ENCODE peak calls at places on chromosomes 3 and 15, in seven cellular contexts. I is CD8-positive, alpha-beta memory T cell; X is A172; F is T-helper 1 cell; D is left lung; U is GM23248; B is NCI-H187 treated with DMSO at 0.1 percent for 48 hours. Y is an unnamed sample.

GRCh38 chr15:50256188-50257041 is 9.1 kb downstream of the HDC start:
- DNase-seq in I (no peak), X (peak), F (no peak), D (no peak), U (peak), B (no peak), Y (no peak)

GRCh38 chr15:61974118-61974517 is 86.1 kb downstream of the VPS13C start:
- DNase-seq in I (no peak), X (no peak), F (no peak), D (no peak), U (no peak), B (no peak), Y (no peak)

GRCh38 chr3:126750760-126751129 is 46.7 kb downstream of the CHCHD6 start:
- DNase-seq in I (no peak), X (no peak), F (no peak), D (no peak), U (no peak), B (no peak), Y (no peak)

GRCh38 chr15:32893412-32893811 is 175.6 kb downstream of the GREM1 start:
- DNase-seq in I (no peak), X (no peak), F (no peak), D (no peak), U (peak), B (no peak), Y (no peak)

GRCh38 chr3:8599146-8599545 is 45.5 kb downstream of the SSUH2 start:
- DNase-seq in I (no peak), X (no peak), F (no peak), D (no peak), U (no peak), B (no peak), Y (no peak)

GRCh38 chr3:160130950-160131349 is 94.3 kb upstream of the C3orf80 start:
- DNase-seq in I (no peak), X (no peak), F (no peak), D (no peak), U (peak), B (no peak), Y (no peak)

GRCh38 chr15:69855601-69856000 is 242.1 kb downstream of the TLE3 start:
- DNase-seq in I (no peak), X (no peak), F (no peak), D (no peak), U (no peak), B (no peak), Y (no peak)

GRCh38 chr3:186985713-186986364 is 55.5 kb downstream of the ST6GAL1 start:
- DNase-seq in I (no peak), X (no peak), F (no peak), D (no peak), U (no peak), B (no peak), Y (no peak)

GRCh38 chr3:127817331-127817821 is 4.9 kb downstream of the MGLL start:
- DNase-seq in I (no peak), X (peak), F (no peak), D (no peak), U (peak), B (no peak), Y (no peak)

GRCh38 chr3:40265181-40265580 is 44.3 kb upstream of the EIF1B start:
- DNase-seq in I (no peak), X (no peak), F (no peak), D (no peak), U (no peak), B (no peak), Y (no peak)

GRCh38 chr3:104190681-104191080 is 1176.0 kb upstream of the ALCAM start:
- DNase-seq in I (no peak), X (peak), F (no peak), D (no peak), U (no peak), B (no peak), Y (no peak)

GRCh38 chr15:39156166-39156565 is 424.7 kb upstream of the THBS1 start:
- DNase-seq in I (no peak), X (no peak), F (no peak), D (no peak), U (peak), B (no peak), Y (no peak)

GRCh38 chr3:107264888-107265287 is 112.4 kb upstream of the CCDC54 start:
- DNase-seq in I (no peak), X (no peak), F (no peak), D (no peak), U (no peak), B (no peak), Y (no peak)

GRCh38 chr3:144189044-144189443 is 217.4 kb downstream of the DIPK2A start:
- DNase-seq in I (no peak), X (no peak), F (no peak), D (no peak), U (peak), B (no peak), Y (no peak)

GRCh38 chr3:185900228-185900627 is 37.6 kb downstream of the TRA2B start:
- DNase-seq in I (no peak), X (peak), F (no peak), D (no peak), U (peak), B (no peak), Y (no peak)

GRCh38 chr3:71341721-71342120 is 241.8 kb downstream of the FOXP1 start:
- DNase-seq in I (no peak), X (peak), F (no peak), D (no peak), U (peak), B (no peak), Y (no peak)

GRCh38 chr3:129003578-129004112 is 2.5 kb downstream of the EFCC1 start:
- DNase-seq in I (peak), X (no peak), F (peak), D (peak), U (no peak), B (no peak), Y (peak)

GRCh38 chr15:35874260-35874905 is 328.4 kb upstream of the DPH6 start:
- DNase-seq in I (no peak), X (peak), F (no peak), D (no peak), U (peak), B (no peak), Y (no peak)

GRCh38 chr3:77102916-77103769 is 63.2 kb downstream of the ROBO2 start:
- DNase-seq in I (no peak), X (no peak), F (no peak), D (no peak), U (peak), B (no peak), Y (no peak)